ENCODE peak calls at places on chromosomes 11 and 22, in seven cellular contexts. N, F, S, J, X, Q and E are unnamed samples.

GRCh38 chr22:48331691-48332220 is 1495.9 kb downstream of the BRD1 start:
- DNase-seq in X (no peak), Q (no peak), S (no peak), N (no peak), F (no peak), J (no peak), E (no peak)

GRCh38 chr11:73359930-73360742 is 16.1 kb upstream of the RELT start:
- DNase-seq in J (peak; percentile 75), X (peak; percentile 83), S (no peak), Q (peak; percentile 35), F (peak; percentile 80), N (peak; percentile 49), E (no peak)

GRCh38 chr11:60469723-60470122 is 14.1 kb downstream of the MS4A1 start:
- DNase-seq in S (no peak), Q (peak; percentile 5), N (no peak), X (no peak), J (no peak), F (no peak), E (no peak)

GRCh38 chr11:64786308-64786707 is 8.0 kb upstream of the SF1 start:
- DNase-seq in F (no peak), Q (no peak), X (no peak), J (no peak), S (no peak), N (no peak), E (no peak)

GRCh38 chr22:48874956-48875355 is 952.7 kb downstream of the BRD1 start:
- DNase-seq in X (no peak), S (no peak), F (no peak), J (peak; percentile 48), N (no peak), Q (no peak), E (no peak)

GRCh38 chr11:17611503-17612220 is 64.6 kb downstream of the OTOG start:
- DNase-seq in N (no peak), F (no peak), S (no peak), J (no peak), X (no peak), Q (no peak), E (no peak)

GRCh38 chr22:31106651-31107205 is 640 bp downstream of the SELENOM start:
- DNase-seq in J (no peak), S (no peak), X (no peak), N (peak; percentile 55), Q (peak; percentile 53), F (no peak), E (peak; percentile 80)

GRCh38 chr11:120212259-120212888 is 1.5 kb downstream of the OAF start:
- DNase-seq in X (no peak), J (no peak), N (peak; percentile 32), F (no peak), S (no peak), Q (no peak), E (peak; percentile 29)

GRCh38 chr11:34308821-34309585 is 48.8 kb downstream of the ABTB2 start:
- DNase-seq in Q (peak; percentile 89), X (no peak), N (no peak), S (no peak), F (no peak), J (no peak), E (no peak)

GRCh38 chr22:42388130-42388797 is 43.9 kb downstream of the NFAM1 start:
- DNase-seq in X (no peak), N (peak; percentile 17), J (peak; percentile 59), F (no peak), S (no peak), Q (no peak), E (no peak)

GRCh38 chr11:68711114-68711513 is 26.8 kb downstream of the GAL start:
- DNase-seq in S (no peak), Q (no peak), J (no peak), X (no peak), F (no peak), N (no peak), E (no peak)

GRCh38 chr11:86162257-86162656 is 82.3 kb upstream of the EED start:
- DNase-seq in F (no peak), S (no peak), J (peak; percentile 31), X (no peak), Q (peak; percentile 60), N (peak; percentile 93), E (peak; percentile 87)

DNA sequence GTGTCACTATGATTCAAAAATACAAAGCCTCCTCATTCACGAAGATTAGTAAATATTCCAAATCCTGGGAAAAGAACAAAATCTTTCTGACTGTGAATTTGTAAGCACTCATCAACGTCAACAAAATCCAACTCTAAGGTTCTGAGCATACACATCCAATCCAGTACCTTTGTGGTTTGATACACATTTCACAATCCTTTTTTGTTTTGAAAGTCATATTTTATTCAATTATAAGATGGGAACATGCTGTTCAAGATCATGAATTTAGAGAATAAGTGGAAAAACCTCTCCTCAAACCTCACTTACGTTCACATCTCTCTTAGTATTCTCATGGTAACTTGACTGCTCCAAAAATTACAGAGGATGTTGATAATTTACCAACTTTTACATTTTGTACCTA is 9.6 kb upstream of the MMP3 start:
- DNase-seq in Q (no peak), X (no peak), J (no peak), F (no peak), S (no peak), N (no peak), E (no peak)
- H2AK5ac ChIP-seq in Q (no peak overlapping the region), X (no peak overlapping the region), J (no peak overlapping the region), F (no peak overlapping the region), S (no peak overlapping the region), N (no peak overlapping the region), E (no peak overlapping the region)

GRCh38 chr11:74543991-74544390 is 48.4 kb upstream of the POLD3 start:
- DNase-seq in S (no peak), X (no peak), N (no peak), J (peak; percentile 52), Q (peak; percentile 52), F (no peak), E (no peak)
- H2AK5ac ChIP-seq in S (no peak overlapping the region), X (no peak overlapping the region), N (no peak overlapping the region), J (no peak overlapping the region), Q (no peak overlapping the region), F (no peak overlapping the region), E (no peak overlapping the region)

GRCh38 chr22:23184764-23185113 is 4.4 kb downstream of the BCR start:
- DNase-seq in J (no peak), Q (no peak), S (no peak), F (no peak), X (no peak), N (no peak), E (no peak)

GRCh38 chr22:23182289-23183106 is 2.2 kb downstream of the BCR start:
- DNase-seq in S (no peak), J (peak; percentile 70), N (peak; percentile 19), F (no peak), Q (peak; percentile 46), X (no peak), E (peak; percentile 37)

GRCh38 chr22:23184100-23184763 is 3.9 kb downstream of the BCR start:
- DNase-seq in N (no peak), Q (no peak), J (no peak), X (no peak), F (no peak), S (no peak), E (no peak)

GRCh38 chr22:23181763-23182288 is 1.5 kb downstream of the BCR start:
- DNase-seq in S (no peak), J (peak; percentile 28), Q (no peak), N (no peak), F (no peak), X (no peak), E (no peak)

GRCh38 chr22:23183107-23183698 is 2.9 kb downstream of the BCR start:
- DNase-seq in F (peak; percentile 79), J (peak; percentile 94), X (peak; percentile 71), S (peak; percentile 74), Q (peak; percentile 68), N (peak; percentile 66), E (peak; percentile 55)
- H2AK5ac ChIP-seq in F (no peak overlapping the region), J (no peak overlapping the region), X (no peak overlapping the region), S (no peak overlapping the region), Q (no peak overlapping the region), N (peak overlapping the region; percentile 21), E (no peak overlapping the region)

GRCh38 chr22:40431021-40431420 is 60.6 kb downstream of the SGSM3 start:
- DNase-seq in F (no peak), N (no peak), Q (no peak), X (no peak), S (no peak), J (no peak), E (no peak)
- H2AK5ac ChIP-seq in F (no peak overlapping the region), N (peak overlapping the region; percentile 4), Q (no peak overlapping the region), X (no peak overlapping the region), S (no peak overlapping the region), J (no peak overlapping the region), E (no peak overlapping the region)

GRCh38 chr22:19816372-19817119 is 38.1 kb downstream of the GNB1L start:
- DNase-seq in F (no peak), J (no peak), N (no peak), Q (no peak), X (peak; percentile 37), S (no peak), E (no peak)

GRCh38 chr22:19819209-19819910 is 35.3 kb downstream of the GNB1L start:
- DNase-seq in X (peak; percentile 34), S (no peak), Q (no peak), N (no peak), J (no peak), F (no peak), E (no peak)

GRCh38 chr22:19819911-19820879 is 34.5 kb downstream of the GNB1L start:
- DNase-seq in X (peak; percentile 29), J (no peak), S (no peak), Q (peak; percentile 20), F (peak; percentile 25), N (no peak), E (no peak)

GRCh38 chr22:19817561-19818263 is 37.0 kb downstream of the GNB1L start:
- DNase-seq in Q (no peak), S (no peak), N (no peak), J (no peak), X (peak; percentile 41), F (peak; percentile 24), E (no peak)

DNA sequence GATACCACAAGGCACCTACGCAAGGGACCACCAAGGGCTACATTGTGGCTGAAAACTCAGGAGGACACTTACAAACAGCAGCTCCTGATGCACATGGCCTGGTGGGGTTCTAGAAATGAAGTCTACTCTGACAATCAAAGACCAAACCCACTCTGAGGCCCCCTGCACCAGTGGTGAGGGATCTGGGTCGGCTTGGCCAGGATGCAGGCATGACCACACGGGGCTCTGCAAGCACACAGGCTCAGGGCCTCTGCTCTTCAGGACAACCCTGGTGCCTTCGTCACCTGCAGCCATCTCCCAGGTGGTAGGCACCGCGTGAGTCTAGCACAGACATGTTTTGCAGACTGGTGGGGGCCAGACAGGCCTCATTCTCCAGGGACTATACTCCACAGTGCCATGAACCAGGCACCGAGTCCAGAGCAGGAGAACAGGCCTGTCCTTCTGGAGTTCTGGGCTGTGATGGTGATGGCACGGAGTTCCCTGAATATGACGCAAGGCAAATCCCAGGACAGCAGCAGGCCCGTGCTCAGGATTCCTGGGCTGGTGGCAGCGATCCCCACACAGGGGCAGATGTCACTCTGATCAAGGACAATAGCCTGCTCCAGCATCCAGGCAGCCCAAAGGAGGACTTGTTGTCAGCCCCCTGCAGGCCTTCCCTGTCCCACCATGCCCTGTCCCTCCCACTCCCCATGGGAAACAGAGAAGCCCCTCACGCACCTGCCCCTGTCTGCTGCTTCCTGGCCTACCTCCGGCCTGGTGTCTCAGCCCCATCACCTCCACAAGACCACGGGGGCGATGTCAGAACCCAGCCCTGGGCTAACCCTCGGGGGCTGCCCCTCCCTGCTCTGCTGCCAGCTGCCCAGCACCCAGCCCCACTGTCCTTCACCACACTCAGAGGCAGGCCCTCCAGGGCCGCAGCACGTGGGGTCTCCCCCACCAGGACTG is 36.1 kb downstream of the GNB1L start:
- DNase-seq in Q (no peak), X (peak; percentile 41), S (no peak), F (peak; percentile 26), J (no peak), N (no peak), E (no peak)
- H2AK5ac ChIP-seq in Q (no peak overlapping the region), X (no peak overlapping the region), S (peak overlapping the region; percentile 17), F (no peak overlapping the region), J (no peak overlapping the region), N (no peak overlapping the region), E (no peak overlapping the region)